ENCODE peak calls at places on chromosomes 4 and X, in four cellular contexts. Y, T, A and B are unnamed samples.

GRCh38 chr4:88215351-88215750 is 56.9 kb upstream of the ABCG2 start:
- DNase-seq in Y (no peak), T (no peak), A (no peak), B (no peak)

GRCh38 chr4:155578726-155579385 is 87.8 kb upstream of the GUCY1A1 start:
- DNase-seq in Y (no peak), T (peak; percentile 35), A (no peak), B (no peak)

GRCh38 chrX:152600853-152601635 is 36.7 kb upstream of the GABRQ start:
- DNase-seq in Y (no peak), T (peak; percentile 2), A (no peak), B (no peak)

GRCh38 chr4:71184195-71184781 is 154.5 kb upstream of the SLC4A4 start:
- DNase-seq in Y (peak; percentile 42), T (peak; percentile 4), A (peak; percentile 86), B (peak; percentile 79)

GRCh38 chrX:140794642-140795041 is 85.1 kb downstream of the LINC00632 start:
- DNase-seq in Y (no peak), T (no peak), A (no peak), B (no peak)

GRCh38 chr4:122798101-122798500 is 28.5 kb upstream of the FGF2 start:
- DNase-seq in Y (peak; percentile 94), T (peak; percentile 87), A (peak; percentile 44), B (peak; percentile 25)

GRCh38 chr4:85149656-85150055 is 183.2 kb upstream of the WDFY3 start:
- DNase-seq in Y (peak; percentile 5), T (no peak), A (no peak), B (no peak)

GRCh38 chrX:143663755-143664154 is 27.9 kb upstream of the SLITRK4 start:
- DNase-seq in Y (no peak), T (no peak), A (no peak), B (no peak)

GRCh38 chr4:169270156-169270809 is 473 bp downstream of the SH3RF1 start:
- DNase-seq in Y (peak; percentile 59), T (peak; percentile 26), A (peak; percentile 73), B (peak; percentile 65)

GRCh38 chr4:153448003-153448731 is 18.0 kb upstream of the TMEM131L start:
- DNase-seq in Y (no peak), T (no peak), A (no peak), B (no peak)